ENCODE peak calls at places on chromosome 3, in five cellular contexts. Y is neural progenitor cell; M is effector memory CD4-positive, alpha-beta T cell; D is mesendoderm; K is Peyer's patch. N is an unnamed sample.

GRCh38 chr3:56115199-56115598 is 353.1 kb downstream of the ERC2 start:
- DNase-seq in Y (no peak), M (no peak), D (peak; percentile 49), K (no peak), N (no peak)

GRCh38 chr3:114928989-114929620 is 218.0 kb downstream of the ZBTB20 start:
- DNase-seq in Y (no peak), M (no peak), D (peak; percentile 2), K (no peak), N (no peak)

GRCh38 chr3:72487078-72487765 is 361.0 kb downstream of the SHQ1 start:
- DNase-seq in Y (no peak), M (no peak), D (peak; percentile 91), K (peak; percentile 75), N (peak; percentile 29)

GRCh38 chr3:32885283-32885935 is 66.0 kb upstream of the CCR4 start:
- DNase-seq in Y (no peak), M (no peak), D (no peak), K (no peak), N (no peak)

GRCh38 chr3:194285024-194285858 is 65.9 kb downstream of the CPN2 start:
- DNase-seq in Y (no peak), M (no peak), D (no peak), K (no peak), N (no peak)

GRCh38 chr3:15292765-15293522 is 39.4 kb downstream of the SH3BP5 start:
- DNase-seq in Y (no peak), M (no peak), D (no peak), K (peak; percentile 66), N (no peak)

GRCh38 chr3:160035757-160036156 is 47.1 kb downstream of the IL12A start:
- DNase-seq in Y (no peak), M (no peak), D (no peak), K (no peak), N (no peak)

GRCh38 chr3:194689493-194689901 is 3.8 kb downstream of the FAM43A start:
- DNase-seq in Y (no peak), M (no peak), D (peak; percentile 52), K (peak; percentile 56), N (peak; percentile 41)

GRCh38 chr3:30292192-30292893 is 314.1 kb upstream of the TGFBR2 start:
- DNase-seq in Y (no peak), M (no peak), D (no peak), K (no peak), N (peak; percentile 26)

DNA sequence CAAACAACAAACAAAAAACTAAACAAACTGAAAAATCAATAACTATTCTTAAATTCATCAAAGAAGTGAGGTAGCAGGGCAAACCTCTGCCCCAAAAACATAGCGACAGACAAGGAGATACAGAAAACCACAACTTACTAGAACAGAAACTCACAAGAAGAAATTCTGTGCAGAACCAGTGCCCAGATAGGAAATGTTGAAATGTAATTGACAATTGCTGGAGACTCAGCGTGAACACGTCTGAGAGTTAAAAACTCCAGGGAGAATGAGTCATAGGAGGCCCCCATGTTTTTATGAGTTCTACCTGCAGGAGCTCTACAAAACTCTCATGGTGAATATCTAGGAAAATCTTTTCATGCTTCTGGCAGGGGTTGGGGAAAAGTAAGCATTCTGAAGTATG is 95.5 kb upstream of the SETMAR start:
- DNase-seq in Y (no peak), M (no peak), D (no peak), K (no peak), N (no peak)
- H3K4me1 ChIP-seq in Y (no peaks in the 10 kb centered on the region), M (no peaks in the 10 kb centered on the region), D (no peaks in the 10 kb centered on the region), K (no peaks in the 10 kb centered on the region), N (no peaks in the 10 kb centered on the region)

GRCh38 chr3:127195417-127195816 is 2.5 kb downstream of the PRR23E start:
- DNase-seq in Y (no peak), M (no peak), D (no peak), K (no peak), N (no peak)
- H3K4me1 ChIP-seq in Y (no peaks in the 10 kb centered on the region), M (no peaks in the 10 kb centered on the region), D (no peaks in the 10 kb centered on the region), K (no peaks in the 10 kb centered on the region), N (no peaks in the 10 kb centered on the region)

GRCh38 chr3:36475593-36475992 is 95.3 kb downstream of the STAC start:
- DNase-seq in Y (no peak), M (no peak), D (no peak), K (no peak), N (no peak)

GRCh38 chr3:36476274-36476942 is 96.1 kb downstream of the STAC start:
- DNase-seq in Y (no peak), M (no peak), D (no peak), K (no peak), N (no peak)

GRCh38 chr3:36480916-36481648 is 100.8 kb downstream of the STAC start:
- DNase-seq in Y (no peak), M (no peak), D (peak; percentile 47), K (no peak), N (no peak)

GRCh38 chr3:36482259-36482658 is 102.0 kb downstream of the STAC start:
- DNase-seq in Y (no peak), M (no peak), D (peak; percentile 11), K (no peak), N (no peak)

GRCh38 chr3:36477655-36478054 is 97.4 kb downstream of the STAC start:
- DNase-seq in Y (no peak), M (no peak), D (no peak), K (no peak), N (no peak)
- H3K4me1 ChIP-seq in Y (no peaks in the 10 kb centered on the region), M (no peaks in the 10 kb centered on the region), D (no peaks in the 10 kb centered on the region), K (no peaks in the 10 kb centered on the region), N (no peaks in the 10 kb centered on the region)

DNA sequence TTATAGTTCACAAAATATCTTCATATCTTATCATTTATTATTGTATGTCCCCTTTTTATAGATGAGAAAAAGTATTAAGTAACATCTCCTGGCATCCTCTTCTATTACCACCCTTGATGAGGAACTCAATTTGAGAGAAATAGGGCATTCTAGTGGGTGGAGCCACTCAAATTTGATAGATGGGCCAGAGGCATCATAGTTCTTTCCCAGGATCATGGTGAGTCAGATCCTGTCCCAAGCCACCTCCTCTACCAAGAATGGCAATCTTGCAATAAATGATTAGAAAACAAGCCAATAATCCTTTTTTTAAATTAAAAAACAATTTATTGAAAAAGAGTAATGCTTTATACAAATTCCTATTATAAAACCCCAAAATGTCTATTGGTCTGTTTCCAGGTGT is 16.8 kb downstream of the CLDN1 start:
- DNase-seq in Y (no peak), M (no peak), D (no peak), K (no peak), N (no peak)
- H3K4me1 ChIP-seq in Y (no peaks in the 10 kb centered on the region), M (no peaks in the 10 kb centered on the region), D (no peaks in the 10 kb centered on the region), K (no peaks in the 10 kb centered on the region), N (peaks cover 11% of the 10 kb centered on the region)

GRCh38 chr3:111800472-111800871 is 58.6 kb upstream of the PHLDB2 start:
- DNase-seq in Y (no peak), M (no peak), D (no peak), K (no peak), N (no peak)
- H3K4me1 ChIP-seq in Y (no peaks in the 10 kb centered on the region), M (no peaks in the 10 kb centered on the region), D (no peaks in the 10 kb centered on the region), K (no peaks in the 10 kb centered on the region), N (peaks cover 16% of the 10 kb centered on the region)

GRCh38 chr3:147472846-147473245 is 63.7 kb downstream of the ZIC1 start:
- DNase-seq in Y (no peak), M (no peak), D (no peak), K (no peak), N (no peak)
- H3K4me1 ChIP-seq in Y (no peaks in the 10 kb centered on the region), M (no peaks in the 10 kb centered on the region), D (no peaks in the 10 kb centered on the region), K (no peaks in the 10 kb centered on the region), N (no peaks in the 10 kb centered on the region)

DNA sequence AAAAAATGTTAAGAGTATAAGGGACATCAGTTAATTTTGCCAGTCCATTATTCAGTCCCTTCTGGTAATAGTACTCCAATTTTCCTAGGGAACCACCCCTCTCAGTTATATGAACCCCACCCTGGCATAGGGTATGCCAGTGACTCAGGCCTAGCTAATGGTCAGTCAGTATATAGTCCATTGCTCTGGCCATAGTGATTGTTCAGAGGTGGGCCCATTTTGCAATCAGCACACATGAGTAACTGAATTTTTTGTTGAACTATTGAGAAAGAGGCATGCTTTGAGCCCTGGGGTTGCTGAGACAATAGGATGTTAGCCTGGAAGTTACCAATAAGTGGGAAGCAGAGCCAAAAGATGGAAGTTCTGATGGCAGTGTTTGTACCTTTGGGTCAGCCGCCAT is 4.1 kb downstream of the LRCH3 start:
- DNase-seq in Y (no peak), M (no peak), D (no peak), K (no peak), N (no peak)
- H3K4me1 ChIP-seq in Y (peaks cover 5% of the 10 kb centered on the region), M (peaks cover 8% of the 10 kb centered on the region), D (no peaks in the 10 kb centered on the region), K (no peaks in the 10 kb centered on the region), N (peaks cover 14% of the 10 kb centered on the region)

DNA sequence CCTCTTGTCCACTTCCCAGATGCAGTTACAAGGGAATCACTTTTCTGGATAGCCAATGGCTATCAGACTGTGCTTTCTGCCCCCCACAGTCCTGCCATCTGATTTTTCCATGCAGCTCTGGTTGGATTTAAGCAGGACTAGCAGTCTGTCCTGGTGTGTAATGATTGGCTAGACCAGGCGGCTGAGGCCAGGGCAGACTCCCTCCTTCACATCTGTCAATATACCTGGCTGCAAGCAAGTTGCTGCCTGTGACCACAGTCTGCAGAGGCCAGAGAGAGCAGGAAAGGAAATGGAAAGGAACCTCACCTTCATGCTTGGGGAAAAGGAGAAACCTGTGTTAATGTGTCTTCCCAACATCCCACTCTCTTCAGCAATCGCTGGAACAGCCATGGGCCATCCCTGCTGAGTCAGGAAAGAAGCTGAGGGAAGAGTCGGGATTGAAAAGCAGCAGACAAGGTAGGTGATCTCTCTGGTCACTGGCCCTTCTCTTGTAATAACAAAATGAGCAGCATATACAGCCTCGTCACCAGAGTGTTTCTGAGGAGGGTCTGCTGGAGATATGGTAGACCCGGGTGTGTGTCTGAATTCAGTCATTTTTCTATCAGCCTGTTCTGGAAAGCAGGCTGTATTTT is 126.7 kb upstream of the PHLDB2 start:
- DNase-seq in Y (no peak), M (no peak), D (no peak), K (no peak), N (no peak)
- H3K4me1 ChIP-seq in Y (no peaks in the 10 kb centered on the region), M (no peaks in the 10 kb centered on the region), D (no peaks in the 10 kb centered on the region), K (no peaks in the 10 kb centered on the region), N (no peaks in the 10 kb centered on the region)

GRCh38 chr3:136939489-136939888 is 18.3 kb upstream of the IL20RB start:
- DNase-seq in Y (no peak), M (no peak), D (no peak), K (no peak), N (peak; percentile 44)

GRCh38 chr3:136937886-136938285 is 19.9 kb upstream of the IL20RB start:
- DNase-seq in Y (no peak), M (no peak), D (no peak), K (no peak), N (no peak)

GRCh38 chr3:136938334-136938733 is 19.4 kb upstream of the IL20RB start:
- DNase-seq in Y (no peak), M (no peak), D (no peak), K (no peak), N (peak; percentile 45)

GRCh38 chr3:136932978-136933812 is 24.6 kb upstream of the IL20RB start:
- DNase-seq in Y (no peak), M (no peak), D (no peak), K (no peak), N (no peak)

DNA sequence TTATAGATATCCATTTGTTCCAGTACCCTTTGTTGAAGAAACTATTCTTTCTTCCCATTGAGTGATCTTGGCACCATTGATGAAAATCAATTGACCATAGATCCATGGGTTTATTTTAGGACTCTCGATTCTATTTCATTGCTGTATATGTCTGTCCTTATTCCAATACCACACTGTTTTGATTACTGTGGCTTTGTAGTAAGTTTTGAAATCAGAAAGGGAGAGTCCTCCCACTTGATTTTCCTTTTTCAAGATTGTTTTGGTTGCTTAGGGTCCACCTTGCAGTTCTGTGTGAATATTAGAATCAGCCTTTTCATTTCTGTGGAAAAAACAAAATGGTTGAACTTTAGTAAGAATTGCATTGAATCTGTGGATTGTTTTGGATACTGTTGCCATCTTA is 20.6 kb upstream of the IL20RB start:
- DNase-seq in Y (no peak), M (no peak), D (no peak), K (no peak), N (no peak)
- H3K4me1 ChIP-seq in Y (peaks cover 1% of the 10 kb centered on the region), M (peaks cover 5% of the 10 kb centered on the region), D (no peaks in the 10 kb centered on the region), K (no peaks in the 10 kb centered on the region), N (peaks cover 25% of the 10 kb centered on the region)

N was measured in A673.